ENCODE peak calls at places on chromosome 6, in ten cellular contexts. One of them, this sample, is unnamed.

GRCh38 chr6:36025932-36026327 is 1.5 kb upstream of the SLC26A8 start:
- DNase-seq in HL-60: no peak
- DNase-seq in fibroblast of lung: peak; percentile 62
- DNase-seq in endothelial cell of umbilical vein: no peak
- DNase-seq in osteoblast: peak; percentile 90
- DNase-seq in lower lobe of right lung: no peak
- DNase-seq in hepatocyte: no peak
- DNase-seq in CD8-positive, alpha-beta T cell: no peak
- DNase-seq in PC-3: peak; percentile 26
- DNase-seq in upper lobe of right lung: no peak
- DNase-seq in this sample: no peak

GRCh38 chr6:36933102-36933501 is 21.4 kb upstream of the PI16 start:
- DNase-seq in osteoblast: no peak
- DNase-seq in fibroblast of lung: peak; percentile 61
- DNase-seq in hepatocyte: no peak
- DNase-seq in lower lobe of right lung: no peak
- DNase-seq in HL-60: no peak
- DNase-seq in endothelial cell of umbilical vein: peak; percentile 23
- DNase-seq in CD8-positive, alpha-beta T cell: no peak
- DNase-seq in PC-3: peak; percentile 64
- DNase-seq in upper lobe of right lung: no peak
- DNase-seq in this sample: no peak

GRCh38 chr6:7242835-7243187 is 70.2 kb downstream of the SSR1 start:
- DNase-seq in fibroblast of lung: no peak
- DNase-seq in hepatocyte: no peak
- DNase-seq in upper lobe of right lung: no peak
- DNase-seq in endothelial cell of umbilical vein: no peak
- DNase-seq in lower lobe of right lung: peak; percentile 12
- DNase-seq in PC-3: no peak
- DNase-seq in HL-60: no peak
- DNase-seq in CD8-positive, alpha-beta T cell: no peak
- DNase-seq in osteoblast: no peak
- DNase-seq in this sample: no peak

GRCh38 chr6:84862843-84863242 is 98.4 kb upstream of the TBX18 start:
- DNase-seq in PC-3: no peak
- DNase-seq in hepatocyte: no peak
- DNase-seq in fibroblast of lung: no peak
- DNase-seq in endothelial cell of umbilical vein: no peak
- DNase-seq in CD8-positive, alpha-beta T cell: no peak
- DNase-seq in HL-60: no peak
- DNase-seq in osteoblast: no peak
- DNase-seq in lower lobe of right lung: no peak
- DNase-seq in upper lobe of right lung: no peak
- DNase-seq in this sample: no peak

GRCh38 chr6:112951829-112952228 is 604.7 kb downstream of the RFPL4B start:
- DNase-seq in osteoblast: no peak
- DNase-seq in CD8-positive, alpha-beta T cell: no peak
- DNase-seq in lower lobe of right lung: no peak
- DNase-seq in fibroblast of lung: no peak
- DNase-seq in HL-60: no peak
- DNase-seq in hepatocyte: no peak
- DNase-seq in PC-3: peak; percentile 34
- DNase-seq in upper lobe of right lung: no peak
- DNase-seq in endothelial cell of umbilical vein: peak; percentile 59
- DNase-seq in this sample: no peak

GRCh38 chr6:51930602-51931001 is 156.8 kb downstream of the PKHD1 start:
- DNase-seq in HL-60: no peak
- DNase-seq in lower lobe of right lung: no peak
- DNase-seq in PC-3: no peak
- DNase-seq in CD8-positive, alpha-beta T cell: no peak
- DNase-seq in fibroblast of lung: no peak
- DNase-seq in hepatocyte: no peak
- DNase-seq in osteoblast: no peak
- DNase-seq in endothelial cell of umbilical vein: no peak
- DNase-seq in upper lobe of right lung: no peak
- DNase-seq in this sample: no peak

GRCh38 chr6:41705996-41706835 is 29.2 kb downstream of the TFEB start:
- DNase-seq in PC-3: peak; percentile 40
- DNase-seq in HL-60: peak; percentile 74
- DNase-seq in endothelial cell of umbilical vein: peak; percentile 14
- DNase-seq in hepatocyte: no peak
- DNase-seq in upper lobe of right lung: peak; percentile 88
- DNase-seq in CD8-positive, alpha-beta T cell: peak; percentile 15
- DNase-seq in osteoblast: peak; percentile 98
- DNase-seq in fibroblast of lung: peak; percentile 74
- DNase-seq in lower lobe of right lung: peak; percentile 86
- DNase-seq in this sample: no peak

GRCh38 chr6:29653452-29654038 is 3.3 kb upstream of the MOG start:
- DNase-seq in HL-60: no peak
- DNase-seq in osteoblast: peak; percentile 91
- DNase-seq in fibroblast of lung: peak; percentile 68
- DNase-seq in CD8-positive, alpha-beta T cell: no peak
- DNase-seq in lower lobe of right lung: no peak
- DNase-seq in PC-3: peak; percentile 70
- DNase-seq in endothelial cell of umbilical vein: peak; percentile 66
- DNase-seq in upper lobe of right lung: no peak
- DNase-seq in hepatocyte: peak; percentile 91
- DNase-seq in this sample: peak; percentile 68

GRCh38 chr6:84615113-84615850 is 149.1 kb downstream of the TBX18 start:
- DNase-seq in endothelial cell of umbilical vein: no peak
- DNase-seq in lower lobe of right lung: no peak
- DNase-seq in HL-60: no peak
- DNase-seq in osteoblast: no peak
- DNase-seq in CD8-positive, alpha-beta T cell: no peak
- DNase-seq in hepatocyte: no peak
- DNase-seq in PC-3: no peak
- DNase-seq in upper lobe of right lung: no peak
- DNase-seq in fibroblast of lung: no peak
- DNase-seq in this sample: no peak

GRCh38 chr6:37354526-37355384 is 972 bp downstream of the RNF8 start:
- DNase-seq in osteoblast: peak; percentile 91
- DNase-seq in endothelial cell of umbilical vein: no peak
- DNase-seq in PC-3: peak; percentile 34
- DNase-seq in fibroblast of lung: peak; percentile 49
- DNase-seq in lower lobe of right lung: peak; percentile 59
- DNase-seq in hepatocyte: peak; percentile 58
- DNase-seq in upper lobe of right lung: peak; percentile 74
- DNase-seq in CD8-positive, alpha-beta T cell: peak; percentile 1
- DNase-seq in HL-60: no peak
- DNase-seq in this sample: peak; percentile 55

GRCh38 chr6:107440935-107441334 is 18.4 kb downstream of the PDSS2 start:
- DNase-seq in osteoblast: no peak
- DNase-seq in fibroblast of lung: no peak
- DNase-seq in hepatocyte: no peak
- DNase-seq in CD8-positive, alpha-beta T cell: no peak
- DNase-seq in endothelial cell of umbilical vein: no peak
- DNase-seq in PC-3: no peak
- DNase-seq in lower lobe of right lung: no peak
- DNase-seq in upper lobe of right lung: no peak
- DNase-seq in HL-60: no peak
- DNase-seq in this sample: no peak

GRCh38 chr6:164665328-164665727 is 644.1 kb downstream of the C6orf118 start:
- DNase-seq in lower lobe of right lung: no peak
- DNase-seq in hepatocyte: no peak
- DNase-seq in osteoblast: no peak
- DNase-seq in PC-3: peak; percentile 40
- DNase-seq in CD8-positive, alpha-beta T cell: no peak
- DNase-seq in endothelial cell of umbilical vein: no peak
- DNase-seq in upper lobe of right lung: no peak
- DNase-seq in fibroblast of lung: no peak
- DNase-seq in HL-60: no peak
- DNase-seq in this sample: no peak

GRCh38 chr6:37538107-37538506 is 38.4 kb upstream of the CCDC167 start:
- DNase-seq in PC-3: peak; percentile 70
- DNase-seq in HL-60: no peak
- DNase-seq in lower lobe of right lung: no peak
- DNase-seq in osteoblast: no peak
- DNase-seq in upper lobe of right lung: no peak
- DNase-seq in fibroblast of lung: no peak
- DNase-seq in CD8-positive, alpha-beta T cell: no peak
- DNase-seq in hepatocyte: no peak
- DNase-seq in endothelial cell of umbilical vein: peak; percentile 20
- DNase-seq in this sample: peak; percentile 18

DNA sequence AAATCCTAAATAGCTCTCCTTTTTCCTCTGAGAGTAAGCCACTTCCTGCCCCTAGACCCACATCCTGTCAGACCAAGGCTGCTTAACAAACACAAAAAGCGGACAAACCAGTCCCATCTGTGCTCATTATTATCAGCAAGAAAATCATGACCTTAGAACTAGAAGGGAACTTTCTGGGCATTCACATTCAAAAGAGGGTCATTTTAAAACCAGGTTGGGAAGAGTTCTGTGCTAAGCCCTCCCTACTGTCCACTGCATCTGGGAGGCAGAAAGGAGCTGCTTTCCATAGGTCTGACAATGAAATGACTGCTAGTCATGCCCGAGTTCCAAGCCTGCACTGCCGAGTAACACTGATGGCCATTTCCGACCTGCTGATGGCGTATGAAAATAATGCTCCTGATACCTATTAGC is 15.4 kb downstream of the EZR start:
- DNase-seq in CD8-positive, alpha-beta T cell: no peak
- DNase-seq in lower lobe of right lung: no peak
- DNase-seq in HL-60: no peak
- DNase-seq in endothelial cell of umbilical vein: peak; percentile 67
- DNase-seq in upper lobe of right lung: no peak
- DNase-seq in fibroblast of lung: peak; percentile 50
- DNase-seq in PC-3: peak; percentile 81
- DNase-seq in osteoblast: peak; percentile 64
- DNase-seq in hepatocyte: no peak
- DNase-seq in this sample: peak; percentile 66
- H3K27ac ChIP-seq in CD8-positive, alpha-beta T cell: peak overlapping the region; percentile 25
- H3K27ac ChIP-seq in lower lobe of right lung: peak overlapping the region; percentile 51
- H3K27ac ChIP-seq in HL-60: no peak overlapping the region
- H3K27ac ChIP-seq in endothelial cell of umbilical vein: peak overlapping the region; percentile 73
- H3K27ac ChIP-seq in upper lobe of right lung: peak overlapping the region; percentile 75
- H3K27ac ChIP-seq in fibroblast of lung: peak overlapping the region; percentile 26
- H3K27ac ChIP-seq in PC-3: peak overlapping the region; percentile 54
- H3K27ac ChIP-seq in osteoblast: peak overlapping the region; percentile 47
- H3K27ac ChIP-seq in hepatocyte: peak overlapping the region; percentile 80
- H3K27ac ChIP-seq in this sample: peak overlapping the region; percentile 77

DNA sequence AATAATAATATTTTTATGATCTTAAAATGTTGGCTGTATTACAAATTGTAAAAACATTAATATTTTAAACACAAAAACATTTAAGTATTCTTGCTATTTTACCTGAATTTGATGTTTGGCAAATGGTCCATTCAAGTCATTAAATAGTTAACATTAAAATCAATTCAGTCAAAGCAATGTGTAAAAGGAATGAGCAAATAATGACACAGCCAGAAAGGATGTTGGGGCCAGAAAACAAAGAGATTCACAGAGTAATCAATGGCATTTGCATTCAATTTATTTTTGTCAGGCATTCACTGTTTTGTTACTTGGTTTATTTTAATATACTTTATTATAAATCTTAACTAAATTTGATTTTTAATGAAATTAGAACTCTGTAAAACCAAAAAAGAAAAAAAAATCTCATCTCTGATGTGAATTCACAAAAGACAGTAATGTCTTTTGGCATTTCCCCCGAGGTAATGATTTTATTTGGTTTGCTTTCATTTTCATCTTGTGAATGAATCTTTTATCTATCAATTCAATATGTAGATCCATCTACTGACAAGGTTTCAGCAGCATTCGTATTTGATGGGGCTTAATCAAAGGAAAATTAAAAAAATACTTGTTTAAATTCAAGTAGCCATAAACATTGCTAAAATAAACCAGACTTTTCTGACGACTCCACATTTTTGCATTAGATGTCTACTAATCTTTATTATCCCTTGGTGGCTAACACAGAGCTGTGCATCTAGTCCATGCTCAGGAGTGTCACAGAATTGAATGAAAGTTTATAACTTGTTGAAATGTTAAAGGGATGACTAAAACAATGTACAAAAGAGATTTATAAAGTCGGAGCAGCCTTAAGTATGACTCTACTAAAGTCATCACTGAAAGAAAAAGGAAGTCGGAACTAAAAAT is 866.7 kb upstream of the GJE1 start:
- DNase-seq in lower lobe of right lung: no peak
- DNase-seq in upper lobe of right lung: no peak
- DNase-seq in PC-3: peak; percentile 52
- DNase-seq in fibroblast of lung: peak; percentile 14
- DNase-seq in endothelial cell of umbilical vein: no peak
- DNase-seq in hepatocyte: no peak
- DNase-seq in osteoblast: peak; percentile 78
- DNase-seq in HL-60: no peak
- DNase-seq in CD8-positive, alpha-beta T cell: no peak
- DNase-seq in this sample: no peak
- H3K4me3 ChIP-seq in lower lobe of right lung: peak overlapping the region; percentile 17
- H3K4me3 ChIP-seq in upper lobe of right lung: peak overlapping the region; percentile 14
- H3K4me3 ChIP-seq in PC-3: peak overlapping the region; percentile 66
- H3K4me3 ChIP-seq in fibroblast of lung: no peak overlapping the region
- H3K4me3 ChIP-seq in endothelial cell of umbilical vein: no peak overlapping the region
- H3K4me3 ChIP-seq in hepatocyte: no peak overlapping the region
- H3K4me3 ChIP-seq in osteoblast: peak overlapping the region; percentile 70
- H3K4me3 ChIP-seq in HL-60: no peak overlapping the region
- H3K4me3 ChIP-seq in CD8-positive, alpha-beta T cell: no peak overlapping the region
- H3K4me3 ChIP-seq in this sample: no peak overlapping the region

GRCh38 chr6:33761922-33762629 is 15.4 kb upstream of the IP6K3 start:
- DNase-seq in endothelial cell of umbilical vein: peak; percentile 28
- DNase-seq in hepatocyte: peak; percentile 78
- DNase-seq in PC-3: peak; percentile 59
- DNase-seq in fibroblast of lung: no peak
- DNase-seq in osteoblast: peak; percentile 79
- DNase-seq in lower lobe of right lung: peak; percentile 63
- DNase-seq in upper lobe of right lung: peak; percentile 80
- DNase-seq in HL-60: peak; percentile 39
- DNase-seq in CD8-positive, alpha-beta T cell: no peak
- DNase-seq in this sample: peak; percentile 70
- H3K27ac ChIP-seq in endothelial cell of umbilical vein: no peak overlapping the region
- H3K27ac ChIP-seq in hepatocyte: no peak overlapping the region
- H3K27ac ChIP-seq in PC-3: no peak overlapping the region
- H3K27ac ChIP-seq in fibroblast of lung: no peak overlapping the region
- H3K27ac ChIP-seq in osteoblast: no peak overlapping the region
- H3K27ac ChIP-seq in lower lobe of right lung: peak overlapping the region; percentile 41
- H3K27ac ChIP-seq in upper lobe of right lung: peak overlapping the region; percentile 8
- H3K27ac ChIP-seq in HL-60: no peak overlapping the region
- H3K27ac ChIP-seq in CD8-positive, alpha-beta T cell: no peak overlapping the region
- H3K27ac ChIP-seq in this sample: peak overlapping the region; percentile 32

DNA sequence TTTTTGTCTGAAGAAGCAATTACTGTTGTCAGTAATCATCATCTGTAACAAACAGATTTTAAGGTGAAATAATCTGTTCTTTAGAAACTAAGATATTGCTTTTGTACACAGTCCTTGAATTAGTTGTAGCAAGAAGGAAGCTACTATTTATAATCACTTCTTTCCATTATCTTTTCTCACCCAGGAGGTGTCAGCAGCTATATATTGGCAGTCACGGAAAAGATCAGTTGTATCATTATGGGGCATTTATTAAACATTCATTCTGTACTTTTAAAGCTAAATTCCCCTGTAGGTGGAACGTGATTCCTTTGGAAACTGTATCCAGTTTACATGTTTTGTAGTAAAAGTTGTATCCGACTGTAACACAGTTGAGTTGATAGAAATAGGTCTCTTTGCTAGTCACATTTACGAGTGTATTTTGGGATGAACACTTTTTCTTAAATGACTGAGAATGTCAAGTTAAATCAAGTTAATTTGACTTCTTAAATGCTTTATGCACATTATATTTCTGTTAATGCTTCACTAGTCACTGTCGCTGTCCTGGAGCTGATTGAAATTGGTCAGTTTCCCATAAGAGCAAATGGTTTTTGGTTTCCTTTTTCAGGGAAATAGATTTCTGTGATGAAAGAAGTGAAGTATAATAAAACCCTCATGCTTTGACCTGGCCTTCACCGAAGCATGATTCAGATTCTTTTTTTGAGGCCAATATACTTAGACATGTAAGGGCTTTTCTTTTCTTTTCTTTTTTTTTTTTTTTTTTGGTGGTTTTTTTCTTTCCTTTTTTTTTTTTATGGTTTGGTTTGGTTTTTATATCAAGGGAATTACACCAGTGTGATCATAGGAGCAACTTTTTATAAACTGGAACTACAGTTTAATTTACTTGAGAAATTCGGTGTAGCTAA is 5.1 kb downstream of the QKI start:
- DNase-seq in lower lobe of right lung: no peak
- DNase-seq in PC-3: peak; percentile 28
- DNase-seq in upper lobe of right lung: no peak
- DNase-seq in osteoblast: no peak
- DNase-seq in hepatocyte: no peak
- DNase-seq in CD8-positive, alpha-beta T cell: no peak
- DNase-seq in endothelial cell of umbilical vein: peak; percentile 66
- DNase-seq in HL-60: no peak
- DNase-seq in fibroblast of lung: peak; percentile 74
- DNase-seq in this sample: no peak
- H3K4me3 ChIP-seq in lower lobe of right lung: peak overlapping the region; percentile 70
- H3K4me3 ChIP-seq in PC-3: peak overlapping the region; percentile 68
- H3K4me3 ChIP-seq in upper lobe of right lung: peak overlapping the region; percentile 83
- H3K4me3 ChIP-seq in osteoblast: peak overlapping the region; percentile 42
- H3K4me3 ChIP-seq in hepatocyte: no peak overlapping the region
- H3K4me3 ChIP-seq in CD8-positive, alpha-beta T cell: no peak overlapping the region
- H3K4me3 ChIP-seq in endothelial cell of umbilical vein: no peak overlapping the region
- H3K4me3 ChIP-seq in HL-60: no peak overlapping the region
- H3K4me3 ChIP-seq in fibroblast of lung: peak overlapping the region; percentile 16
- H3K4me3 ChIP-seq in this sample: no peak overlapping the region